ENCODE peak calls at places on chromosomes 1 and 21, in seven cellular contexts. H is SK-N-SH, R is GM12891, U is GM12878, N is K562, C is H1, J is HepG2. P is an unnamed sample.

GRCh38 chr1:10794724-10795304 is 1.6 kb downstream of the CASZ1 start:
- DNase-seq in H (peak), J (no peak), C (no peak), U (no peak), N (no peak), R (no peak), P (no peak)

GRCh38 chr21:14591882-14592281 is 45.8 kb upstream of the SAMSN1 start:
- DNase-seq in C (no peak), N (no peak), H (no peak), R (no peak), J (no peak), U (no peak), P (no peak)

GRCh38 chr1:16226495-16227179 is 10.3 kb downstream of the CPLANE2 start:
- DNase-seq in H (no peak), J (no peak), N (no peak), C (no peak), R (no peak), U (no peak), P (no peak)

GRCh38 chr1:5810553-5811270 is 181.5 kb downstream of the NPHP4 start:
- DNase-seq in U (no peak), C (no peak), J (no peak), R (no peak), H (no peak), N (no peak), P (no peak)

GRCh38 chr1:74057719-74058118 is 140.3 kb downstream of the LRRIQ3 start:
- DNase-seq in H (no peak), C (no peak), R (no peak), N (no peak), J (no peak), U (no peak), P (no peak)

GRCh38 chr1:1470626-1471388 is 758 bp upstream of the ATAD3B start:
- DNase-seq in U (no peak), R (no peak), N (peak), H (no peak), J (no peak), C (no peak), P (no peak)

GRCh38 chr1:17089496-17089895 is 29.8 kb downstream of the PADI2 start:
- DNase-seq in J (no peak), N (no peak), U (no peak), C (no peak), R (no peak), H (no peak), P (no peak)

GRCh38 chr1:14996133-14997050 is 157.2 kb upstream of the TMEM51 start:
- DNase-seq in J (peak), U (no peak), C (no peak), R (peak), H (peak), N (peak), P (no peak)

GRCh38 chr1:27316860-27317259 is 5.1 kb upstream of the TMEM222 start:
- DNase-seq in N (no peak), U (no peak), H (no peak), R (no peak), J (no peak), C (no peak), P (no peak)

GRCh38 chr1:214271174-214271858 is 9.6 kb upstream of the SMYD2 start:
- DNase-seq in C (no peak), H (peak), U (no peak), N (no peak), R (no peak), J (no peak), P (no peak)

GRCh38 chr1:21340230-21340564 is 49.9 kb upstream of the ECE1 start:
- DNase-seq in U (no peak), J (no peak), N (no peak), H (no peak), C (no peak), R (no peak), P (no peak)

GRCh38 chr1:101769520-101769919 is 227.2 kb downstream of the OLFM3 start:
- DNase-seq in H (peak), N (no peak), R (no peak), U (no peak), C (no peak), J (peak), P (no peak)

GRCh38 chr21:42406846-42407245 is 3.1 kb downstream of the UBASH3A start:
- DNase-seq in U (no peak), J (no peak), N (no peak), R (no peak), C (no peak), H (no peak), P (no peak)

GRCh38 chr1:180387413-180387812 is 115.0 kb downstream of the ACBD6 start:
- DNase-seq in U (no peak), R (no peak), J (no peak), N (no peak), H (no peak), C (no peak), P (no peak)

GRCh38 chr1:211637066-211637465 is 38.4 kb downstream of the NEK2 start:
- DNase-seq in R (no peak), N (no peak), J (no peak), C (no peak), U (no peak), H (no peak), P (no peak)

GRCh38 chr1:211638246-211638645 is 37.2 kb downstream of the NEK2 start:
- DNase-seq in N (no peak), H (no peak), C (no peak), R (no peak), U (no peak), J (no peak), P (no peak)

GRCh38 chr1:211638723-211639122 is 36.7 kb downstream of the NEK2 start:
- DNase-seq in C (no peak), N (no peak), J (no peak), U (no peak), H (no peak), R (no peak), P (no peak)

GRCh38 chr1:211641942-211642341 is 33.5 kb downstream of the NEK2 start:
- DNase-seq in J (no peak), R (no peak), C (no peak), H (no peak), N (no peak), U (no peak), P (no peak)

GRCh38 chr1:211639500-211640361 is 35.7 kb downstream of the NEK2 start:
- DNase-seq in U (no peak), H (no peak), C (no peak), J (peak), R (no peak), N (no peak), P (no peak)
- TF ChIP-seq POLR2AphosphoS5 in U (no peak), H (peak), C (no peak), J (no peak), R (no peak), N (no peak), P (no peak)

GRCh38 chr1:150237746-150238145 is 1.8 kb upstream of the ANP32E start:
- DNase-seq in C (no peak), U (no peak), N (no peak), H (no peak), J (no peak), R (no peak), P (no peak)
- TF ChIP-seq TAF1 in C (no peak), U (no peak), N (no peak), H (no peak), J (no peak), R (no peak), P (no peak)

GRCh38 chr1:36420409-36420808 is 22.7 kb upstream of the LSM10 start:
- DNase-seq in U (no peak), H (no peak), C (no peak), R (no peak), N (no peak), J (no peak), P (no peak)

GRCh38 chr1:36421649-36422048 is 23.9 kb upstream of the LSM10 start:
- DNase-seq in J (no peak), R (no peak), U (no peak), H (no peak), N (no peak), C (no peak), P (no peak)

GRCh38 chr1:36419158-36419557 is 21.4 kb upstream of the LSM10 start:
- DNase-seq in J (no peak), U (no peak), N (no peak), R (no peak), H (no peak), C (no peak), P (no peak)

GRCh38 chr1:36419569-36419968 is 21.9 kb upstream of the LSM10 start:
- DNase-seq in N (no peak), U (no peak), J (no peak), R (no peak), H (no peak), C (no peak), P (no peak)

GRCh38 chr1:36420836-36421317 is 23.2 kb upstream of the LSM10 start:
- DNase-seq in R (peak), C (peak), N (peak), U (peak), J (peak), H (peak), P (peak)
- TF ChIP-seq POLR2AphosphoS5 in R (no peak), C (no peak), N (no peak), U (no peak), J (no peak), H (no peak), P (no peak)

GRCh38 chr1:98706173-98706848 is 44.8 kb downstream of the SNX7 start:
- DNase-seq in H (no peak), C (no peak), N (no peak), R (no peak), J (no peak), U (no peak), P (no peak)
- TF ChIP-seq TAF1 in H (no peak), C (no peak), N (no peak), R (no peak), J (no peak), U (no peak), P (no peak)

GRCh38 chr1:245768596-245768995 is 613.8 kb downstream of the KIF26B start:
- DNase-seq in U (no peak), J (no peak), C (no peak), N (no peak), H (no peak), R (no peak), P (no peak)
- TF ChIP-seq POLR2AphosphoS5 in U (no peak), J (no peak), C (no peak), N (no peak), H (no peak), R (no peak), P (no peak)

GRCh38 chr21:27407296-27407695 is 440.4 kb upstream of the ADAMTS5 start:
- DNase-seq in J (no peak), N (no peak), H (no peak), U (no peak), C (no peak), R (no peak), P (no peak)

GRCh38 chr21:27403011-27403410 is 436.1 kb upstream of the ADAMTS5 start:
- DNase-seq in J (no peak), U (no peak), N (no peak), H (no peak), C (no peak), R (no peak), P (no peak)

GRCh38 chr21:27408826-27409225 is 441.9 kb upstream of the ADAMTS5 start:
- DNase-seq in C (no peak), U (no peak), R (no peak), J (no peak), N (no peak), H (no peak), P (no peak)

GRCh38 chr21:27406297-27407009 is 439.6 kb upstream of the ADAMTS5 start:
- DNase-seq in C (no peak), R (no peak), N (no peak), J (no peak), H (peak), U (no peak), P (no peak)
- TF ChIP-seq TAF1 in C (no peak), R (no peak), N (no peak), J (no peak), H (no peak), U (no peak), P (no peak)

GRCh38 chr1:201498621-201499020 is 8.3 kb downstream of the CSRP1 start:
- DNase-seq in N (no peak), R (no peak), U (no peak), H (no peak), C (no peak), J (no peak), P (no peak)
- TF ChIP-seq POLR2AphosphoS5 in N (no peak), R (no peak), U (no peak), H (no peak), C (no peak), J (no peak), P (no peak)

GRCh38 chr1:199489594-199489993 is 537.9 kb upstream of the NR5A2 start:
- DNase-seq in R (no peak), N (no peak), U (no peak), C (no peak), J (no peak), H (no peak), P (no peak)

GRCh38 chr1:199490804-199491527 is 536.5 kb upstream of the NR5A2 start:
- DNase-seq in C (no peak), R (no peak), H (peak), U (no peak), N (no peak), J (no peak), P (no peak)

GRCh38 chr1:199495432-199495831 is 532.1 kb upstream of the NR5A2 start:
- DNase-seq in C (no peak), H (no peak), R (no peak), N (no peak), J (no peak), U (no peak), P (no peak)
- TF ChIP-seq TAF1 in C (no peak), H (no peak), R (no peak), N (no peak), J (no peak), U (no peak), P (no peak)

DNA sequence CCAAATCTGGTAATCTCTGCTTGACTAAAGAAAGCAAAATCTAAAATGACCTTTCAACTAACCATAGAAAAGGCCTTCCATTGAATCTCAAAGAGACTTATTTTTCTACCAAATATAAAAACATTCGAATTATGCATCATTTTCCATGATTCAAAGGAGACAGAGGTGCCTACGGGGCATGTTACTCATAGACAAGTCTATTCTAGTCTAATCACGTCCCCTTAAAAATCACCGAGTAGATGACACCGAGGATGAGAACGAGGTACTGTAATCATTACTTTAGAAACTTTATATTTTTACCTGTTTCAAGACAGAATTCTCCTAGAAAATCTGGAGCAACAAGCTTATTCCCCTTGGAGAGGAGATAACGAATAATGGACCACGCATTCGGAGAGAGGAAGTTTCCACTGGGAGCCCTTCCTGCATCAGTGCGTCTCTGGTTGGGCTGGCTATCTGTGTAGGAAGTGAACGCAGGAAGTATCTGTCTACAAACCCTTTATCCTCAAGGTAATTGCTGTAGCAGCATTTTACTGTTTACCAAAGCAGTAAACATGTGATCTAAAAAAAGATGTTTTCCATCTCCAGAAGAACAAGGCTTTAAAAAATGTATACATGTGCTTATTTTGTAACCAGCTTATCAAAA is 9.5 kb downstream of the ERG start:
- DNase-seq in R (no peak), U (no peak), J (no peak), N (no peak), H (no peak), C (no peak), P (no peak)
- TF ChIP-seq POLR2AphosphoS5 in R (no peak), U (no peak), J (no peak), N (no peak), H (no peak), C (no peak), P (no peak)